ENCODE peak calls at places on chromosomes 4 and X, in seven cellular contexts. I is nephron progenitor cell; V is pancreas; C is breast epithelium; K is IMR-90; Y is CD4-positive, alpha-beta T cell; Z is foreskin fibroblast. T is an unnamed sample.

GRCh38 chr4:168264903-168265302 is 53.6 kb downstream of the DDX60 start:
- DNase-seq in I (no peak), V (no peak), C (no peak), K (no peak), Y (no peak), Z (no peak), T (peak)

GRCh38 chr4:183142566-183143545 is 43.8 kb downstream of the WWC2 start:
- DNase-seq in I (no peak), V (peak), C (peak), K (peak), Y (no peak), Z (peak), T (peak)

GRCh38 chr4:54096563-54096962 is 3.4 kb upstream of the GSX2 start:
- DNase-seq in I (no peak), V (no peak), C (no peak), K (no peak), Y (no peak), Z (no peak), T (no peak)

GRCh38 chr4:52051615-52052474 is 741 bp downstream of the SPATA18 start:
- DNase-seq in I (peak), V (peak), C (peak), K (peak), Y (no peak), Z (peak), T (peak)

GRCh38 chr4:113146876-113147358 is 97.5 kb downstream of the ANK2 start:
- DNase-seq in I (no peak), V (peak), C (no peak), K (no peak), Y (no peak), Z (no peak), T (no peak)

GRCh38 chr4:53520114-53520513 is 71.2 kb downstream of the LNX1 start:
- DNase-seq in I (no peak), V (no peak), C (no peak), K (no peak), Y (no peak), Z (no peak), T (no peak)

GRCh38 chrX:72576161-72576896 is 3.7 kb upstream of the HDAC8 start:
- DNase-seq in I (no peak), V (no peak), C (no peak), K (peak), Y (no peak), Z (peak), T (peak)

GRCh38 chr4:95108883-95109421 is 351.2 kb downstream of the BMPR1B start:
- DNase-seq in I (no peak), V (no peak), C (no peak), K (peak), Y (no peak), Z (no peak), T (peak)

GRCh38 chr4:3513807-3514206 is 18.4 kb downstream of the LRPAP1 start:
- DNase-seq in I (no peak), V (no peak), C (no peak), K (no peak), Y (no peak), Z (no peak), T (no peak)

GRCh38 chr4:40040908-40041307 is 15.7 kb upstream of the N4BP2 start:
- DNase-seq in I (no peak), V (no peak), C (no peak), K (no peak), Y (no peak), Z (no peak), T (no peak)

GRCh38 chrX:49243166-49243565 is 7.9 kb downstream of the CCDC22 start:
- DNase-seq in I (no peak), V (no peak), C (no peak), K (no peak), Y (no peak), Z (no peak), T (no peak)

GRCh38 chrX:99468993-99469392 is 941.1 kb downstream of the PCDH19 start:
- DNase-seq in I (no peak), V (no peak), C (no peak), K (no peak), Y (no peak), Z (no peak), T (no peak)

GRCh38 chrX:68710870-68711576 is 63.6 kb downstream of the STARD8 start:
- DNase-seq in I (peak), V (peak), C (no peak), K (peak), Y (no peak), Z (no peak), T (peak)

GRCh38 chr4:150261571-150261970 is 183.3 kb downstream of the DCLK2 start:
- DNase-seq in I (no peak), V (no peak), C (no peak), K (no peak), Y (no peak), Z (no peak), T (no peak)

GRCh38 chr4:42568610-42569207 is 88.2 kb downstream of the ATP8A1 start:
- DNase-seq in I (peak), V (peak), C (peak), K (peak), Y (peak), Z (peak), T (peak)

GRCh38 chr4:159150380-159150779 is 47.5 kb downstream of the RAPGEF2 start:
- DNase-seq in I (no peak), V (no peak), C (no peak), K (no peak), Y (no peak), Z (no peak), T (no peak)

GRCh38 chr4:26325191-26325590 is 4.4 kb downstream of the RBPJ start:
- DNase-seq in I (no peak), V (no peak), C (no peak), K (peak), Y (no peak), Z (no peak), T (peak)
- TF ChIP-seq CTCF in I (peak), V (no peak), C (no peak), K (peak), Y (peak), Z (peak), T (peak)

DNA sequence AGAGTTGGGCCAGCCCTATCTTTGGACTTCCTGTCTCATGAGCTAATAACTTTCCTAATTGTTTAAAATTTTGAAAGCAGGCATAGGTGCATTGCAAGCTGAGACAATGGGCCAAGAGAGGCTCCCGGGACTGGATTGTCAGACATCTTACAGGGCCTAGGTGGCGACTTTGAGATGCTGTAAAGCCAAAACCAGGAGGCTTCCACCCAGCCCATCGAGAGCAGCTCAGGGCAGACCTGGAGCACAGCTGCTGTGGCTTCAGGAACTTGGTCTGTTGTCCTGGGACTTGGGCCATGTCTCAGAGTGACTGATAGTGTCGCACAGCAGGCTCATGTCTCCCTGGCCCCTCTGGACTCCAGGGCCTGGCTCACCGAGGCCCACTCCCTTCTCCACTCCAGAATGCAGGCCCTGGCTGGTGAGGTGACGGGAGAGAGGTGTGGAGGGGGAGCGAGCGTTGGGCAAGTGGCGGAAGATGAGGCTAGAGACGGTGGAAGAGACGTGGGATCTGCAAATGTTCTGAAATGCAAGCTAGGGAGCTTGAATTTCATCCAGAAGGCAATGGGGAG is 24.1 kb upstream of the MTM1 start:
- DNase-seq in I (no peak), V (no peak), C (no peak), K (no peak), Y (no peak), Z (no peak), T (no peak)
- TF ChIP-seq CTCF in I (no peak), V (no peak), C (no peak), K (no peak), Y (no peak), Z (no peak), T (no peak)

DNA sequence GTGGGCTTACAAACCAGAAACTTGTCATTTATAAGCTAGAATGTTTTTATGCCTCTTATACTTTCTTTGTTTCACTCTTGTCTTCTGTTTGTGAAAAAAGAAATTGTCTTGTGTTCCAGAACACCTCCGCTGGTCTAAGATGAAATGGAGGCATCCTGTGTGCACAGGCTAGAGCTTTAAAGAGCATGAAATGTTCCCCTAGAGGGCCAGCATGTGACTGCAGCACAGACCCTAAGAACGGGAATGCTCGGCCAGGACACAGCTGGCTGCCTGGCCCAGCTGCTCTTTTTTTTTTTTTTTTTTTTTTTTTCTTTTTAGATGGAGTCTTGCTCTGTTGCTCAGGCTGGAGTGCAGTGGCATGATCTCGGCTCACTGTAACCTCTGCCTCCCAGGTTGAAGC is 33.6 kb downstream of the SETD7 start:
- DNase-seq in I (no peak), V (no peak), C (no peak), K (no peak), Y (no peak), Z (no peak), T (no peak)
- TF ChIP-seq CTCF in I (no peak), V (no peak), C (no peak), K (no peak), Y (no peak), Z (no peak), T (no peak)

GRCh38 chr4:141538001-141538400 is 98.4 kb upstream of the IL15 start:
- DNase-seq in I (no peak), V (no peak), C (no peak), K (no peak), Y (no peak), Z (no peak), T (no peak)

GRCh38 chr4:141540643-141541042 is 95.7 kb upstream of the IL15 start:
- DNase-seq in I (no peak), V (no peak), C (no peak), K (peak), Y (no peak), Z (peak), T (peak)

GRCh38 chr4:141530627-141531026 is 105.8 kb upstream of the IL15 start:
- DNase-seq in I (no peak), V (no peak), C (no peak), K (peak), Y (no peak), Z (no peak), T (no peak)

GRCh38 chr4:141534985-141535384 is 101.4 kb upstream of the IL15 start:
- DNase-seq in I (no peak), V (no peak), C (no peak), K (peak), Y (no peak), Z (no peak), T (no peak)
- TF ChIP-seq CTCF in I (no peak), V (no peak), C (no peak), K (no peak), Y (no peak), Z (no peak), T (no peak)